ENCODE peak calls at places on chromosomes 12 and 14, in five cellular contexts. X is Caco-2; D is CD4-positive, alpha-beta T cell; B is mesothelial cell of epicardium; L is natural killer cell. E is an unnamed sample.

GRCh38 chr12:116370004-116370404 is 92.5 kb upstream of the MED13L start:
- DNase-seq in L (no peak), D (no peak), X (no peak), B (no peak), E (no peak)

GRCh38 chr12:76451528-76451927 is 103.3 kb upstream of the BBS10 start:
- DNase-seq in B (no peak), X (no peak), L (no peak), D (no peak), E (no peak)

GRCh38 chr12:43063642-43064041 is 474.1 kb upstream of the PRICKLE1 start:
- DNase-seq in D (no peak), B (no peak), L (no peak), X (no peak), E (no peak)

GRCh38 chr12:2641209-2641608 is 153.6 kb upstream of the FKBP4 start:
- DNase-seq in D (no peak), B (no peak), X (peak), L (no peak), E (no peak)

GRCh38 chr14:70981005-70981952 is 74.0 kb downstream of the PCNX1 start:
- DNase-seq in X (no peak), L (no peak), B (no peak), D (no peak), E (no peak)

GRCh38 chr14:20973501-20973900 is 16.3 kb upstream of the METTL17 start:
- DNase-seq in L (no peak), X (no peak), D (no peak), B (no peak), E (no peak)

GRCh38 chr14:24052656-24053547 is 1.1 kb downstream of the CARMIL3 start:
- DNase-seq in D (no peak), X (no peak), L (peak), B (peak), E (no peak)

GRCh38 chr12:67827820-67828383 is 161.3 kb upstream of the IFNG-AS1 start:
- DNase-seq in L (no peak), X (no peak), B (no peak), D (no peak), E (no peak)

GRCh38 chr14:49446801-49447200 is 139.4 kb downstream of the RPS29 start:
- DNase-seq in D (no peak), X (no peak), L (no peak), B (no peak), E (no peak)

GRCh38 chr12:20028033-20028432 is 340.3 kb upstream of the PDE3A start:
- DNase-seq in X (no peak), D (no peak), L (no peak), B (no peak), E (no peak)

GRCh38 chr14:98906123-98906995 is 365.6 kb downstream of the BCL11B start:
- DNase-seq in L (no peak), D (no peak), X (no peak), B (peak), E (no peak)

GRCh38 chr12:128969480-128970055 is 116.3 kb downstream of the GLT1D1 start:
- DNase-seq in B (peak), X (peak), D (no peak), L (no peak), E (no peak)

GRCh38 chr14:56592746-56593544 is 13.3 kb downstream of the TMEM260 start:
- DNase-seq in B (no peak), L (no peak), D (no peak), X (peak), E (no peak)

GRCh38 chr12:19404232-19404880 is 34.9 kb upstream of the AEBP2 start:
- DNase-seq in B (no peak), L (peak), D (no peak), X (no peak), E (no peak)

GRCh38 chr12:63855299-63855698 is 10.8 kb downstream of the SRGAP1 start:
- DNase-seq in X (no peak), D (no peak), B (no peak), L (no peak), E (no peak)
- TF ChIP-seq CTCF in X (no peak), D (no peak), B (no peak), L (no peak), E (no peak)

DNA sequence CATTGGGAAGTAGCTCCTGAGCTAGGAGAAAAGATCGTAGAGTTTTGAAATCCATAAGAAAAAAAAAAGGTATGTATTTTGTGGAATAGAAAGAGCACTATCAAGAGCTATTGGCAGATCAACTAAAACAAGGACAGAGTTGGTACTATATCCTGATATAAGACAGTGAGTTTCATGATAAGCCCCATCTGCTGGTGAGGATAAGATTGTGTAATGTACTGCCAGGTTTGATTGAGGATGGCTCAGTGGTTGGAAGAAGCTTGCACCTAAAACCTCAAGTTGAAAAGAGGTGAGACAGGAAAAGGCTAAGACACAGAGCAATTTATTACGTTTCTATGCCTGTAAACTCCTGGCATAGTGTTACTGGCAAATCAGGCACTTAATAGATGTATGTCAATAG is 525.6 kb downstream of the FLRT2 start:
- DNase-seq in D (no peak), X (no peak), B (no peak), L (no peak), E (no peak)
- TF ChIP-seq CTCF in D (no peak), X (no peak), B (no peak), L (no peak), E (no peak)

GRCh38 chr12:132761911-132762583 is 415 bp upstream of the ANKLE2 start:
- DNase-seq in D (peak), B (peak), L (peak), X (peak), E (peak)
- TF ChIP-seq CTCF in D (peak), B (no peak), L (no peak), X (peak), E (no peak)

GRCh38 chr14:68253381-68253780 is 433.8 kb downstream of the RAD51B start:
- DNase-seq in L (no peak), X (no peak), D (no peak), B (no peak), E (no peak)

GRCh38 chr14:68250950-68251765 is 431.6 kb downstream of the RAD51B start:
- DNase-seq in L (no peak), X (no peak), B (no peak), D (no peak), E (no peak)

GRCh38 chr14:68249534-68250517 is 430.2 kb downstream of the RAD51B start:
- DNase-seq in D (no peak), X (peak), B (no peak), L (no peak), E (no peak)

GRCh38 chr14:68253878-68254528 is 434.4 kb downstream of the RAD51B start:
- DNase-seq in X (no peak), L (no peak), B (no peak), D (no peak), E (no peak)

GRCh38 chr14:68251766-68252100 is 432.2 kb downstream of the RAD51B start:
- DNase-seq in L (no peak), X (no peak), D (no peak), B (no peak), E (no peak)
- TF ChIP-seq CTCF in L (no peak), X (no peak), D (no peak), B (no peak), E (no peak)

DNA sequence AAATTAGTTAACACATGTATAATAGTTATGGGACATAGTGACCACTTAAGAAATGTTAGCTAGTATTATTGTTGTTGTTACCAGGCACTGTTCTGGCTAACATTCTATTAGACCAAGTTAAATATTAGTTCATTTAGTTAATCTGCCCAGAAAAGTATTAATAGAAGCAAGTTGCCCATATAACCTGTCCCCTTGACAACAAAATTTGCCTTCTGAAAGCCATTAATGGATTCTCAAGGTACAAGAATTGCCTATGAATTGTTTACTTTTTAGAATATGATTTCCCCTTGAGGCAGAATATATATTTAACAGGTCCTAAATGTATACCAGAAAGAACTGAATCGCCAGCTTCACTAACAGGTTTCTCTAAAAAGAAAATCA is 167.3 kb upstream of the TMCC3 start:
- DNase-seq in D (no peak), L (no peak), B (no peak), X (no peak), E (no peak)
- TF ChIP-seq CTCF in D (no peak), L (no peak), B (no peak), X (no peak), E (no peak)